ENCODE peak calls at places on chromosome 3, in six cellular contexts. C is uterus, N is fibroblast of lung, Q is SK-N-SH, I is GM13976, X is endothelial cell. U is an unnamed sample.

GRCh38 chr3:51953445-51953844 is 1.7 kb upstream of the GPR62 start:
- DNase-seq in X (no peak), C (no peak), Q (no peak), I (no peak), N (peak), U (no peak)

GRCh38 chr3:85725809-85726208 is 767.0 kb downstream of the CADM2 start:
- DNase-seq in C (no peak), X (no peak), I (no peak), Q (no peak), N (no peak), U (no peak)

GRCh38 chr3:79361748-79362378 is 405.9 kb downstream of the ROBO1 start:
- DNase-seq in N (peak), Q (peak), I (peak), C (no peak), X (no peak), U (no peak)

GRCh38 chr3:169243122-169243521 is 420.4 kb downstream of the MECOM start:
- DNase-seq in N (peak), Q (no peak), I (no peak), X (no peak), C (no peak), U (no peak)

GRCh38 chr3:120024103-120024502 is 70.1 kb downstream of the GSK3B start:
- DNase-seq in X (no peak), N (no peak), I (no peak), C (no peak), Q (no peak), U (no peak)

GRCh38 chr3:169383770-169384169 is 279.7 kb downstream of the MECOM start:
- DNase-seq in X (no peak), C (no peak), Q (no peak), N (no peak), I (no peak), U (no peak)

GRCh38 chr3:56915969-56916586 is 114.3 kb upstream of the ARHGEF3 start:
- DNase-seq in Q (no peak), X (no peak), N (no peak), I (peak), C (no peak), U (no peak)

GRCh38 chr3:134359121-134360010 is 14.9 kb downstream of the AMOTL2 start:
- DNase-seq in Q (no peak), N (no peak), I (no peak), C (peak), X (no peak), U (no peak)

GRCh38 chr3:193134895-193135294 is 106.1 kb upstream of the PLAAT1 start:
- DNase-seq in I (no peak), N (peak), C (no peak), X (no peak), Q (no peak), U (peak)

GRCh38 chr3:142968319-142968718 is 4.8 kb upstream of the PAQR9 start:
- DNase-seq in X (no peak), I (no peak), Q (no peak), N (no peak), C (no peak), U (no peak)

GRCh38 chr3:142972092-142972753 is 8.7 kb upstream of the PAQR9 start:
- DNase-seq in Q (no peak), C (no peak), N (no peak), X (no peak), I (no peak), U (no peak)

GRCh38 chr3:142973217-142974009 is 9.9 kb upstream of the PAQR9 start:
- DNase-seq in N (no peak), Q (no peak), C (no peak), I (no peak), X (no peak), U (no peak)

GRCh38 chr3:142975316-142975995 is 12.0 kb upstream of the PAQR9 start:
- DNase-seq in Q (no peak), I (no peak), N (no peak), C (no peak), X (no peak), U (no peak)

DNA sequence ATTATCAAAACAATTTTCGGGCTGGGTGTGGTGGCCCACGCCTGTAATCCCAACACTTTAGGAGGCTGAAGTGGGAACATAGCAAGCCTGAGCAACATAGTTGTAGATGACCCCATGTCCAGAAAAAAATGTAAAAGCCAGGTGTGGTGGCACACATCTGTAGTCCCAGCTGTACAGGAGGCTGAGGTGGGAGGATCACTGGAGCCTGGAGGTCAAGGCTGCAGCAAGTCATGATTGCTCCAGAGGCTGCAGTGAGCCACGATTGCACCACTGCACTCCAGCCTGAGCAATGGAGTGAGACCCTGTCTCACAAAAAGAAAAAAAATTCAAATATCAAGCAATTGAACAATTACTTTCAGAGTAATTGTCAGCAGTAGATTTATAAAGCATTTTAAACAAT is 8.0 kb upstream of the PAQR9 start:
- DNase-seq in Q (no peak), X (no peak), I (no peak), N (no peak), C (no peak), U (no peak)
- TF ChIP-seq CTCF in Q (no peak), X (no peak), I (no peak), N (no peak), C (no peak), U (no peak)

GRCh38 chr3:49607796-49608195 is 53.5 kb downstream of the BSN start:
- DNase-seq in C (no peak), Q (peak), N (no peak), I (no peak), X (peak), U (no peak)
- TF ChIP-seq CTCF in C (no peak), Q (peak), N (peak), I (no peak), X (peak), U (peak)

GRCh38 chr3:33377489-33377888 is 62.7 kb downstream of the UBP1 start:
- DNase-seq in I (no peak), N (no peak), Q (no peak), X (no peak), C (no peak), U (no peak)

GRCh38 chr3:33372218-33373081 is 67.8 kb downstream of the UBP1 start:
- DNase-seq in I (peak), N (peak), C (no peak), X (peak), Q (peak), U (no peak)

GRCh38 chr3:33377931-33378330 is 62.3 kb downstream of the UBP1 start:
- DNase-seq in N (peak), X (no peak), I (no peak), Q (no peak), C (no peak), U (no peak)

DNA sequence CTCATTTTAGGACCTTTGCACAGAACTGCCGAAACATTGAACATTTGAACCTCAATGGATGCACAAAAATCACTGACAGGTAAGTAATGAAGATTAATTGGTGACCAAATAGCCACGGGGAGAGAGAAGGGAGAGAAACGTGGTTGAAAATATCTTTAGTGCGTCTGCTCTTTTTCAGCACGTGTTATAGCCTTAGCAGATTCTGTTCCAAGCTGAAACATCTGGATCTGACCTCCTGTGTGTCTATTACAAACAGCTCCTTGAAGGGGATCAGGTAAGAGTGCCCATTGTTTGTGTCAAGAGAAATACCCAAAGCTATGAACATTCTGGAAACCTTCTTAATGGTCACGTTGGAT is 67.1 kb downstream of the UBP1 start:
- DNase-seq in C (no peak), Q (no peak), X (no peak), N (no peak), I (no peak), U (no peak)
- TF ChIP-seq CTCF in C (no peak), Q (no peak), X (no peak), N (no peak), I (no peak), U (no peak)

GRCh38 chr3:129023909-129024308 is 22.8 kb downstream of the EFCC1 start:
- DNase-seq in X (no peak), C (no peak), Q (no peak), I (no peak), N (peak), U (peak)
- TF ChIP-seq CTCF in X (no peak), C (no peak), Q (no peak), I (peak), N (peak), U (peak)

DNA sequence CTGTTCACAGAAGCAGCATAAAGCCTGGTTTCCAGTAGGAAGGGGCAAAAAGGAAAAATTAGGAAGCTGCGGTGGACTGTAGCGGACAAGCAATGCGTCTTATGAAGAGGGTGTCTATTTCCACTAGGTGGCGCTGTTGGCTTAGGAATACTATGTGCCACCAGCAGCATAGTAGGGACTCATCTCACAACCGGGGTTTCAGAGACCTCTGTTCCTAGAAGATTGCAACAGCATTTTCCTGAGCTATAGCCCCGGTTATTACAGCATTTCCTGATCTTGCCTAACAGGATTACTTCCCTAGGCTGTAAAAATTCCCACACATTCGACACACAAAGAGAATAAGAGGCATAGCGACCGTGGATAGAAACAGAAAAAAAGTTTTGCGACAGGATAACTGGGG is 683.0 kb downstream of the TBL1XR1 start:
- DNase-seq in N (peak), X (peak), C (no peak), Q (no peak), I (no peak), U (peak)
- TF ChIP-seq CTCF in N (peak), X (peak), C (no peak), Q (peak), I (no peak), U (peak)

GRCh38 chr3:115862824-115863223 is 239.5 kb downstream of the GAP43 start:
- DNase-seq in I (no peak), C (no peak), Q (no peak), X (no peak), N (no peak), U (no peak)

GRCh38 chr3:115858995-115859807 is 235.9 kb downstream of the GAP43 start:
- DNase-seq in Q (no peak), N (no peak), C (no peak), I (no peak), X (no peak), U (no peak)

GRCh38 chr3:115860766-115861165 is 237.5 kb downstream of the GAP43 start:
- DNase-seq in N (no peak), I (no peak), Q (no peak), C (no peak), X (no peak), U (no peak)

GRCh38 chr3:115862099-115862498 is 238.8 kb downstream of the GAP43 start:
- DNase-seq in I (no peak), Q (no peak), C (no peak), X (no peak), N (no peak), U (no peak)

GRCh38 chr3:115861166-115861733 is 237.9 kb downstream of the GAP43 start:
- DNase-seq in X (no peak), Q (no peak), N (no peak), C (no peak), I (no peak), U (no peak)
- TF ChIP-seq CTCF in X (peak), Q (no peak), N (no peak), C (no peak), I (no peak), U (peak)

GRCh38 chr3:159987291-159987711 is 1.3 kb upstream of the IL12A start:
- DNase-seq in I (no peak), N (no peak), C (no peak), Q (no peak), X (no peak), U (peak)
- TF ChIP-seq CTCF in I (peak), N (peak), C (no peak), Q (peak), X (no peak), U (peak)

U was measured in epithelial cell of proximal tubule.